ENCODE peak calls at places on chromosomes 5 and 9, in nine cellular contexts. A, B, J, W, S, Q, P, Y and L are unnamed samples.

GRCh38 chr5:177131711-177132503 is 1.7 kb upstream of the NSD1 start:
- DNase-seq in P (peak; percentile 58), W (peak; percentile 68), A (no peak), B (no peak), Y (no peak), J (no peak), Q (peak; percentile 65), S (peak; percentile 41), L (peak; percentile 64)

GRCh38 chr5:72552041-72552557 is 44.9 kb upstream of the ZNF366 start:
- DNase-seq in A (no peak), J (no peak), P (no peak), W (no peak), S (no peak), Y (no peak), B (no peak), Q (no peak), L (no peak)

GRCh38 chr5:93705896-93706295 is 35.5 kb downstream of the POU5F2 start:
- DNase-seq in S (no peak), Q (no peak), W (no peak), P (no peak), B (no peak), Y (no peak), J (no peak), A (no peak), L (no peak)

GRCh38 chr5:167723254-167723871 is 568.1 kb upstream of the WWC1 start:
- DNase-seq in Y (peak; percentile 37), W (peak; percentile 63), Q (peak; percentile 80), S (peak; percentile 79), B (peak; percentile 75), J (peak; percentile 66), A (peak; percentile 53), P (peak; percentile 85), L (peak; percentile 82)

GRCh38 chr9:85420750-85421149 is 321.0 kb downstream of the AGTPBP1 start:
- DNase-seq in B (no peak), S (peak; percentile 51), A (no peak), W (no peak), J (no peak), Y (peak; percentile 86), P (no peak), Q (no peak), L (peak; percentile 39)

GRCh38 chr9:20753761-20754160 is 69.7 kb downstream of the FOCAD start:
- DNase-seq in S (no peak), A (no peak), Q (no peak), W (no peak), B (no peak), Y (no peak), P (no peak), J (peak; percentile 79), L (no peak)

GRCh38 chr9:107782381-107782780 is 292.8 kb upstream of the KLF4 start:
- DNase-seq in S (no peak), Q (no peak), B (no peak), J (no peak), Y (no peak), P (no peak), A (no peak), W (no peak), L (no peak)

GRCh38 chr9:69379250-69379982 is 54.4 kb downstream of the ENTREP1 start:
- DNase-seq in P (no peak), W (no peak), Y (peak; percentile 34), J (peak; percentile 74), Q (peak; percentile 36), B (peak; percentile 32), A (no peak), S (no peak), L (no peak)

GRCh38 chr9:120807607-120808379 is 14.6 kb upstream of the FBXW2 start:
- DNase-seq in S (no peak), W (no peak), Y (no peak), Q (no peak), P (no peak), B (no peak), A (no peak), J (no peak), L (no peak)

GRCh38 chr5:33601881-33602280 is 161.1 kb downstream of the TARS1 start:
- DNase-seq in Q (no peak), J (no peak), B (no peak), A (no peak), W (no peak), Y (peak; percentile 56), S (no peak), P (no peak), L (no peak)

GRCh38 chr5:153672347-153673090 is 182.0 kb downstream of the GRIA1 start:
- DNase-seq in B (no peak), Y (no peak), Q (no peak), S (no peak), J (no peak), A (no peak), P (no peak), W (no peak), L (no peak)

GRCh38 chr5:174734571-174735497 is 10.5 kb downstream of the MSX2 start:
- DNase-seq in Q (no peak), J (no peak), S (no peak), Y (no peak), P (no peak), A (no peak), B (no peak), W (no peak), L (no peak)

GRCh38 chr5:81428866-81429265 is 34.9 kb upstream of the ACOT12 start:
- DNase-seq in W (no peak), S (no peak), A (no peak), P (no peak), Y (no peak), Q (no peak), J (no peak), B (no peak), L (no peak)

GRCh38 chr9:69307446-69308216 is 17.4 kb upstream of the ENTREP1 start:
- DNase-seq in S (peak; percentile 17), P (no peak), W (no peak), A (no peak), Y (peak; percentile 4), Q (no peak), B (no peak), J (no peak), L (no peak)

GRCh38 chr9:20728493-20729220 is 44.6 kb downstream of the FOCAD start:
- DNase-seq in Q (no peak), Y (no peak), S (no peak), A (no peak), J (no peak), B (no peak), P (no peak), W (no peak), L (no peak)

GRCh38 chr5:157267766-157268480 is 2.0 kb downstream of the CYFIP2 start:
- DNase-seq in S (no peak), W (no peak), P (no peak), J (no peak), Q (no peak), B (no peak), A (no peak), Y (no peak), L (no peak)
- TF ChIP-seq CTCF in S (no peak), W (no peak), P (no peak), J (no peak), Q (no peak), B (peak; percentile 6), A (no peak), Y (no peak), L (no peak)

GRCh38 chr9:17063535-17064135 is 71.2 kb upstream of the CNTLN start:
- DNase-seq in S (no peak), B (no peak), Y (peak; percentile 29), Q (no peak), P (no peak), J (no peak), W (no peak), A (no peak), L (peak; percentile 37)
- TF ChIP-seq CTCF in S (peak; percentile 68), B (peak; percentile 85), Y (peak; percentile 88), Q (peak; percentile 83), P (peak; percentile 62), J (peak; percentile 69), W (peak; percentile 22), A (peak; percentile 91), L (peak; percentile 86)

GRCh38 chr9:36900856-36901220 is 133.2 kb downstream of the PAX5 start:
- DNase-seq in W (no peak), Q (no peak), S (no peak), P (no peak), B (no peak), A (no peak), J (no peak), Y (no peak), L (no peak)

GRCh38 chr9:36898621-36899020 is 135.4 kb downstream of the PAX5 start:
- DNase-seq in Y (no peak), P (no peak), Q (no peak), J (no peak), S (no peak), A (no peak), B (no peak), W (no peak), L (no peak)

GRCh38 chr9:36900136-36900855 is 133.8 kb downstream of the PAX5 start:
- DNase-seq in S (no peak), P (no peak), A (no peak), W (no peak), Y (no peak), B (no peak), J (no peak), Q (no peak), L (no peak)

GRCh38 chr9:36897476-36897875 is 136.6 kb downstream of the PAX5 start:
- DNase-seq in J (no peak), Y (no peak), Q (no peak), A (no peak), S (no peak), W (no peak), B (no peak), P (no peak), L (no peak)

DNA sequence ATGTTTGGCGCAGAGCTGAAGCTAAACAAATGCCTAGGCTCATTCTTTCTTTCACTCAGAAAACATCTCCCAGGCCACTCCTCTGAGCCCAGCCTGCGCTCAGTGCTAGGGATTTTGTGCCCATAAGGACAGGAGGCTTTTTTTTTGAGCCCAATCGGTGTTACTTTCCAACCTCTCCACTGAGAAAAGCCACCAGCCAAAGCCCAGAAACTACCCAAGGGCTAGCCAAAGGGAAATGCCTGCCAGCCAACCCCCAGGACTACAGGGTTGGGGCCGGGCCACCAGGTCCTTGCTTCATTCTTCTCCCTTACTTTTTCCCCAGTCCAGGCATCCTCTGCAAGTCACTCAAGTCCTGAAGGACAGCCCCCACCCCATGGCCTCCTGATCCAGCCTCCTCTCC is 134.7 kb downstream of the PAX5 start:
- DNase-seq in P (no peak), W (no peak), S (no peak), J (no peak), A (no peak), Y (no peak), Q (no peak), B (no peak), L (no peak)
- TF ChIP-seq CTCF in P (no peak), W (no peak), S (no peak), J (no peak), A (no peak), Y (no peak), Q (no peak), B (no peak), L (no peak)

DNA sequence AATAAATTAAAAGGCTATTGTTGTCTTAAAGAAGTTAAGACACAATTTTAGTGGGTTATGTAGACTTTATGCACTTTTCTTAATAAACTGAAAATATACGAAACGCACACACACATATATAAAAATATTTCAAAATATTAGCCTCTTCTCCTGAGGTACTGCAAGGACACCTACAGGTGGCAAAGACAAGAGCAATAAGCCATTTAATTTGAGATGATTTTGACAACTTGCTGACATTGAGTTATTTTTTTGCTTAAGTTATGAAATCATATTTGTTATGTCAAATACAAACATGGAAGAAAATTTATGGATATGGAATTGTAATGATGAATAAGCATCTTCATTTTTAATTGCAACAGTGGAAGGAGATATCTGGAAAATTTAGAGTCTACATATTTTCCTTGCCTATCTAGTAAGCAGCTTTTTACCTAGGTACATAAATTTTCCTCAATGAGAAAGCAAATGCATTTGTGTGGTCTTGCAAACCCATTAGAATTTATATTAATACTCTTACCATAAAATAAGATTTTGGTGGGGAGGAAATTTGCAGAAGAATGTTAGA is 301.6 kb downstream of the ISL1 start:
- DNase-seq in J (no peak), P (no peak), A (no peak), B (no peak), Y (no peak), W (no peak), S (no peak), Q (no peak), L (no peak)
- TF ChIP-seq CTCF in J (peak; percentile 52), P (no peak), A (no peak), B (no peak), Y (peak; percentile 35), W (no peak), S (no peak), Q (no peak), L (no peak)